ENCODE peak calls at places on chromosomes 12 and 14, in ten cellular contexts. F, R, Y, P, Q, T, C, X, J and I are unnamed samples.

GRCh38 chr14:54711812-54712211 is 144.9 kb downstream of the SAMD4A start:
- DNase-seq in F (no peak), R (no peak), Y (no peak), P (no peak), Q (no peak), T (no peak), C (no peak), X (peak), J (no peak), I (no peak)

GRCh38 chr12:91098942-91099341 is 12.4 kb downstream of the LUM start:
- DNase-seq in F (no peak), R (no peak), Y (peak), P (peak), Q (peak), T (no peak), C (peak), X (no peak), J (no peak), I (no peak)

GRCh38 chr12:60184096-60184495 is 588.3 kb downstream of the SLC16A7 start:
- DNase-seq in F (no peak), R (no peak), Y (no peak), P (no peak), Q (no peak), T (no peak), C (no peak), X (no peak), J (no peak), I (no peak)

GRCh38 chr12:109880049-109880931 is at the start of gene GLTP:
- DNase-seq in F (peak), R (peak), Y (peak), P (peak), Q (peak), T (peak), C (peak), X (peak), J (peak), I (peak)

GRCh38 chr14:68695326-68695768 is 97.5 kb downstream of the ZFP36L1 start:
- DNase-seq in F (no peak), R (peak), Y (peak), P (peak), Q (peak), T (peak), C (peak), X (no peak), J (no peak), I (no peak)

GRCh38 chr12:46472144-46472705 is 99.7 kb upstream of the SLC38A2 start:
- DNase-seq in F (no peak), R (no peak), Y (no peak), P (no peak), Q (no peak), T (no peak), C (no peak), X (no peak), J (no peak), I (no peak)

GRCh38 chr12:88036368-88036965 is 7.3 kb upstream of the C12orf50 start:
- DNase-seq in F (no peak), R (no peak), Y (no peak), P (peak), Q (peak), T (no peak), C (peak), X (no peak), J (peak), I (peak)

GRCh38 chr12:49929581-49929980 is 21.0 kb upstream of the AQP2 start:
- DNase-seq in F (no peak), R (no peak), Y (no peak), P (no peak), Q (no peak), T (no peak), C (no peak), X (no peak), J (no peak), I (no peak)

GRCh38 chr12:132761911-132762583 is 415 bp upstream of the ANKLE2 start:
- DNase-seq in F (peak), R (peak), Y (peak), P (peak), Q (peak), T (peak), C (peak), X (peak), J (peak), I (peak)

GRCh38 chr12:11719678-11720099 is 70.2 kb downstream of the ETV6 start:
- DNase-seq in F (no peak), R (peak), Y (peak), P (peak), Q (peak), T (peak), C (peak), X (peak), J (no peak), I (no peak)

GRCh38 chr14:22685467-22685866 is 41.3 kb upstream of the OR6J1 start:
- DNase-seq in F (no peak), R (no peak), Y (no peak), P (no peak), Q (peak), T (no peak), C (no peak), X (no peak), J (no peak), I (no peak)

GRCh38 chr12:6996040-6996441 is 22.2 kb downstream of the LPCAT3 start:
- DNase-seq in F (no peak), R (no peak), Y (no peak), P (peak), Q (peak), T (peak), C (peak), X (no peak), J (no peak), I (no peak)

GRCh38 chr12:103455020-103455763 is 40.6 kb downstream of the C12orf42 start:
- DNase-seq in F (no peak), R (no peak), Y (no peak), P (no peak), Q (no peak), T (no peak), C (no peak), X (no peak), J (no peak), I (no peak)

GRCh38 chr12:15225136-15225535 is 3.9 kb upstream of the RERG start:
- DNase-seq in F (no peak), R (no peak), Y (no peak), P (no peak), Q (no peak), T (no peak), C (peak), X (no peak), J (no peak), I (no peak)

GRCh38 chr12:124332068-124332672 is 37.3 kb downstream of the RFLNA start:
- DNase-seq in F (no peak), R (no peak), Y (no peak), P (no peak), Q (no peak), T (no peak), C (no peak), X (no peak), J (no peak), I (no peak)

GRCh38 chr12:130009961-130010360 is 106.1 kb upstream of the TMEM132D start:
- DNase-seq in F (no peak), R (no peak), Y (no peak), P (no peak), Q (no peak), T (no peak), C (no peak), X (no peak), J (no peak), I (no peak)

GRCh38 chr14:104724981-104725771 is 1.1 kb downstream of the ADSS1 start:
- DNase-seq in F (peak), R (peak), Y (peak), P (no peak), Q (no peak), T (peak), C (peak), X (peak), J (peak), I (peak)

GRCh38 chr14:100582496-100583165 is 4.6 kb downstream of the BEGAIN start:
- DNase-seq in F (no peak), R (no peak), Y (peak), P (no peak), Q (no peak), T (peak), C (no peak), X (peak), J (no peak), I (no peak)

GRCh38 chr14:99889268-99889667 is 96.1 kb downstream of the EML1 start:
- DNase-seq in F (no peak), R (no peak), Y (no peak), P (no peak), Q (no peak), T (no peak), C (no peak), X (no peak), J (no peak), I (no peak)

GRCh38 chr12:93707836-93708235 is 30.7 kb downstream of the CRADD start:
- DNase-seq in F (no peak), R (no peak), Y (no peak), P (peak), Q (peak), T (no peak), C (peak), X (no peak), J (no peak), I (no peak)

GRCh38 chr12:90399317-90399716 is 555.7 kb downstream of the CCER1 start:
- DNase-seq in F (no peak), R (peak), Y (no peak), P (no peak), Q (no peak), T (no peak), C (no peak), X (no peak), J (no peak), I (no peak)

GRCh38 chr14:105315211-105315721 is 718 bp downstream of the PACS2 start:
- DNase-seq in F (no peak), R (peak), Y (peak), P (peak), Q (no peak), T (peak), C (peak), X (no peak), J (no peak), I (peak)

GRCh38 chr12:21776242-21776641 is 1.7 kb upstream of the KCNJ8 start:
- DNase-seq in F (no peak), R (no peak), Y (no peak), P (no peak), Q (no peak), T (no peak), C (no peak), X (peak), J (no peak), I (no peak)

GRCh38 chr12:103766028-103766427 is 75.0 kb downstream of the NT5DC3 start:
- DNase-seq in F (no peak), R (no peak), Y (no peak), P (no peak), Q (no peak), T (no peak), C (no peak), X (no peak), J (no peak), I (no peak)

GRCh38 chr12:120117961-120118709 is 1.6 kb upstream of the RAB35 start:
- DNase-seq in F (no peak), R (peak), Y (no peak), P (peak), Q (peak), T (no peak), C (peak), X (no peak), J (peak), I (no peak)